ENCODE peak calls at places on chromosome 20, in five cellular contexts. B, Y, G, V and Z are unnamed samples.

GRCh38 chr20:58408603-58409246 is 19.7 kb downstream of the VAPB start:
- DNase-seq in B (peak), Y (no peak), G (no peak), V (no peak), Z (no peak)

GRCh38 chr20:54134445-54135220 is 39.2 kb downstream of the CYP24A1 start:
- DNase-seq in B (no peak), Y (no peak), G (no peak), V (no peak), Z (no peak)

GRCh38 chr20:7505152-7505834 is 435.0 kb downstream of the HAO1 start:
- DNase-seq in B (peak), Y (no peak), G (no peak), V (no peak), Z (no peak)

GRCh38 chr20:51238675-51239305 is 215.9 kb upstream of the KCNG1 start:
- DNase-seq in B (no peak), Y (no peak), G (no peak), V (no peak), Z (no peak)

GRCh38 chr20:10855031-10855430 is 181.2 kb upstream of the JAG1 start:
- DNase-seq in B (no peak), Y (no peak), G (no peak), V (no peak), Z (peak)

GRCh38 chr20:51934301-51935002 is 132.1 kb upstream of the SALL4 start:
- DNase-seq in B (no peak), Y (no peak), G (no peak), V (no peak), Z (no peak)

GRCh38 chr20:8124639-8125038 is 7.4 kb upstream of the PLCB1 start:
- DNase-seq in B (no peak), Y (no peak), G (no peak), V (no peak), Z (no peak)

GRCh38 chr20:19654906-19655305 is 103.2 kb upstream of the RIN2 start:
- DNase-seq in B (no peak), Y (no peak), G (no peak), V (no peak), Z (no peak)